ENCODE peak calls at places on chromosome 16, in six cellular contexts. D is DND-41, Y is nephron progenitor cell, G is BJ, U is fibroblast of pulmonary artery, X is AG10803. Z is an unnamed sample.

GRCh38 chr16:30609002-30609927 is 924 bp downstream of the ZNF689 start:
- DNase-seq in X (peak), G (no peak), U (peak), D (peak), Y (peak), Z (peak)

GRCh38 chr16:14003119-14003570 is 68.0 kb upstream of the MRTFB start:
- DNase-seq in D (no peak), Y (peak), U (peak), X (peak), G (peak), Z (no peak)

GRCh38 chr16:1003551-1004347 is 22.2 kb downstream of the SOX8 start:
- DNase-seq in X (no peak), D (peak), G (no peak), Y (no peak), U (no peak), Z (peak)

GRCh38 chr16:4612474-4612931 is 2.2 kb downstream of the UBALD1 start:
- DNase-seq in X (no peak), Y (no peak), D (no peak), G (no peak), U (no peak), Z (no peak)

GRCh38 chr16:22264786-22265185 is 32.4 kb upstream of the POLR3E start:
- DNase-seq in G (no peak), U (no peak), D (peak), X (peak), Y (no peak), Z (no peak)

GRCh38 chr16:75287708-75288107 is 36.3 kb upstream of the BCAR1 start:
- DNase-seq in X (no peak), Y (no peak), G (no peak), D (no peak), U (no peak), Z (no peak)

GRCh38 chr16:4465977-4466779 is 8.2 kb downstream of the NMRAL1 start:
- DNase-seq in U (peak), Y (no peak), X (no peak), D (no peak), G (no peak), Z (no peak)

GRCh38 chr16:31810863-31811262 is 62.7 kb upstream of the ZNF267 start:
- DNase-seq in Y (no peak), D (no peak), X (no peak), U (no peak), G (no peak), Z (no peak)

GRCh38 chr16:8887952-8888560 is 5.9 kb downstream of the LITAFD start:
- DNase-seq in U (peak), Y (no peak), G (peak), X (peak), D (no peak), Z (no peak)

GRCh38 chr16:81212830-81213465 is 25.5 kb upstream of the BCO1 start:
- DNase-seq in G (no peak), X (no peak), U (no peak), Y (no peak), D (no peak), Z (no peak)
- TF ChIP-seq CTCF in G (no peak), X (no peak), U (no peak), Y (no peak), D (no peak), Z (no peak)

GRCh38 chr16:87636050-87636684 is 33.9 kb downstream of the JPH3 start:
- DNase-seq in U (peak), Y (peak), X (peak), G (peak), D (peak), Z (peak)
- TF ChIP-seq CTCF in U (peak), Y (peak), X (peak), G (peak), D (peak), Z (peak)

GRCh38 chr16:3021449-3022207 is 1.5 kb downstream of the TNFRSF12A start:
- DNase-seq in D (peak), U (peak), Y (peak), X (peak), G (peak), Z (no peak)
- TF ChIP-seq CTCF in D (no peak), U (peak), Y (no peak), X (peak), G (peak), Z (no peak)

DNA sequence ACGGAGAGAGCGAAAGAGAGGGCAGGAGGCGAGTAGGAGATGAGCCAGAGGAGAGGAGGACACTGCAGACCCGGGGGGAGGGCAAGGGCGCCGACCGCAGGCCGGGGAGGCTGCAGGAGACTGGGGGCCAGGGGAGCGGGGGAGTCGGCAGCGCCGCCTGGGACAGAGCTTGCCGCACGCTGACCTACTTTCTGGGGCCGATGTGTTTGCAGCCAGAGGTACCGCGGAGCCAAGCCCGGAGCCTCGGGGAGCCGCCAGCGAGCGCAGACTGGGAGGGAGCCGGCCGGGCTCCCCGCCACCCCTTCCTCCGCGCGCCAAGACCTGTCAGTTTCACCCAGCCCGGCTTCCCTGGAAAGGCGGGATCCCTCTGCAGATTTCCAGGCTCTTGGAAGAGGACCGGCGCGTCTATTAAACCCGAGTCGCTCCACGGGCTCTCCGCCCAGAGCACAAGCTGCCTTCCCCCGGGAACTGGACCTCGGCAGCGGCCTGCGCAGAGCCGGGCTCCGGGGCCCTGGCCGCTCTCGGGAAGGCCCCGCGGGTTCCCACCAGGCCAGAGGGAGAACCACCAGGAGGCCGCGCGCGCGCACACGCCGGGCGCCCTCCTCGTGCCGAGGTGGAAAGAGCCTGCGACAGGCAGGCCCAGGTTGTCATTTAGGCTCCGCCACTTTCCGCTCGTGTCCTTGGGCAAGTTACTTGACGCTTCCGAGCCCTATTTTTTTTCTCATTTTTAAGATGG is 74.5 kb downstream of the CMC2 start:
- DNase-seq in G (no peak), X (peak), Y (peak), D (no peak), U (peak), Z (no peak)
- TF ChIP-seq CTCF in G (peak), X (no peak), Y (no peak), D (no peak), U (no peak), Z (no peak)

DNA sequence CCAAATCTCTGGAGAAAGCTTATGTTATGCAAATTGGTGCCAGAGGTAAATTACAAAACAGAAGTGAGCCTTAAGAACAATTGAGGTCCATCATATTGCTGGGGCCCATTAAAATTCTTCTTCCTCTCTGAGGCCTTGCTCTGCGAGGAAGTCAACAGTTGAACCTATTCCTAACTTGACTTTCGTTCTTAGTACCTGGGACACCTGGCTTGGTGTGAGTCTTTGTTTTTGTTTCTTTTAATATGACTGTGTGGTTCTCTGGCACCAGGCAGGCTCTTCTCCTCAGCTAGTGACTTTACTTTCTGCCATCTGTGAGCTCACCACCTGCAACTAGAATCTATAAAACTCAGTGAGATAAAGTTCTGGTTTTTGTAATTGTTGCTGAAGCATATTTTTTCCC is 120.4 kb downstream of the CBLN1 start:
- DNase-seq in Y (no peak), U (no peak), G (no peak), D (no peak), X (no peak), Z (peak)
- TF ChIP-seq CTCF in Y (no peak), U (no peak), G (no peak), D (no peak), X (no peak), Z (no peak)

GRCh38 chr16:69330286-69331109 is at the start of gene PDF:
- DNase-seq in U (peak), G (peak), X (peak), D (peak), Y (peak), Z (peak)
- TF ChIP-seq CTCF in U (no peak), G (no peak), X (no peak), D (peak), Y (no peak), Z (no peak)

GRCh38 chr16:21250072-21250923 is 16.8 kb downstream of the ANKS4B start:
- DNase-seq in D (no peak), Y (no peak), U (no peak), X (no peak), G (no peak), Z (no peak)

GRCh38 chr16:21256636-21257035 is 21.5 kb downstream of the CRYM start:
- DNase-seq in D (no peak), X (no peak), G (no peak), U (no peak), Y (no peak), Z (no peak)

GRCh38 chr16:21257284-21257683 is 20.8 kb downstream of the CRYM start:
- DNase-seq in D (no peak), G (no peak), Y (no peak), X (no peak), U (no peak), Z (no peak)

DNA sequence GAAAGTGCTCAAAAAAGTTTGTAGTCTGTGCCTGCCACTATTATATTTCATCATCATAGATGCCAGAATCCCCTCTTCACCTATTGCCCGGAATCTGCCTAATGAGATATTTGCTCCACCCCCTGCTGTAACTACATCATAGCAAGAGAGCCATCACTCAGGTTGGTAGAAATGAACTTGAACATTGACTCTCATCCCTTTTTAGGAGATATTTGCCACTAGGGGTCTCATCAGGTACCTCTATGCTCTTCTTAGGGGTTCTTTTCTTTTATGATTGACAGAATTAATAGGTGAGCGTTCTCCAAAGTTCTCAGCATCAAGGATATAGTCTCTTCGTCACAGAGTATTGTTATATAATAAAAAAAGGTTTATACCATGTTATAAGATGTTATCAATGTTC is 20.0 kb downstream of the ANKS4B start:
- DNase-seq in U (no peak), D (no peak), X (no peak), Y (no peak), G (no peak), Z (no peak)
- TF ChIP-seq CTCF in U (no peak), D (no peak), X (no peak), Y (no peak), G (no peak), Z (no peak)

GRCh38 chr16:82643936-82644630 is 17.3 kb downstream of the CDH13 start:
- DNase-seq in Y (no peak), G (no peak), X (no peak), U (no peak), D (no peak), Z (no peak)

GRCh38 chr16:82639666-82640336 is 13.0 kb downstream of the CDH13 start:
- DNase-seq in Y (peak), X (peak), U (peak), D (peak), G (no peak), Z (peak)

GRCh38 chr16:82643136-82643535 is 16.4 kb downstream of the CDH13 start:
- DNase-seq in Y (no peak), G (no peak), U (no peak), D (no peak), X (no peak), Z (peak)

GRCh38 chr16:82639263-82639662 is 12.5 kb downstream of the CDH13 start:
- DNase-seq in D (no peak), Y (no peak), X (no peak), G (no peak), U (no peak), Z (no peak)

DNA sequence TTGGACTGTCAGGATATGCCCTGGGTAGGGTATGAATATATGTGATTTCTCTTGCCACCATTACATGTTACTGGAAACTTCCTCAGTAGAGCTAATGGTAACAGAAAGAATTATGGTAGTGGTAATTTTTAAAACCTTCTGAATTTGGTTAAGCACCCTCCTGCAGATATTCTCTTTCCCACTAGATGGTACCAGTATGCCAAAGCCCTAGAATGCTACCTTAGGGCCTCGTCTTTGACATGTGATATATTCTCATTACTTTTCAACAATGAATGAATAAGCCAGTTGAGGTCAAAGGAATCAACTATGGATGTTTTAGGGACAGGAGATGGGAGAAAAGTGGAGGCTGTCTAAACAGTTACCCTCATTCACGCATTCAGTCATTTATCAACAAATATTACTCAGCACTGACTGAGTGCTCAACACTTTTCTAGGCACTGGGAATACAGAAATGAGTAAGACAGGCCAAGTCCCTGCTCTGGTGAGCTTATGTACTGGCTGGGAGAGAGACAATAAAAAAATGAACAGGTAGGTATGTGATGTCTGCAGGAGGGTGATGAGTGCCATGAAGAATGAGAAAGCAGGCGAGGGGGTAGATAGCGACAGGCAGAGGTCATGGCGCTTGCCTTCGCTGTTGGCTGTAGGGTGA is 14.7 kb downstream of the CDH13 start:
- DNase-seq in D (no peak), X (peak), Y (no peak), U (peak), G (no peak), Z (peak)
- TF ChIP-seq CTCF in D (no peak), X (peak), Y (peak), U (peak), G (peak), Z (peak)